ENCODE peak calls at places on chromosomes 7 and 10, in six cellular contexts. N is A549, J is IMR-90, K is HepG2, W is SK-N-SH, V is K562. L is an unnamed sample.

GRCh38 chr7:106369349-106369748 is 84.6 kb upstream of the NAMPT start:
- DNase-seq in N (no peak), J (peak; percentile 72), K (no peak), W (no peak), V (no peak), L (no peak)

GRCh38 chr10:74651565-74651964 is 174.8 kb upstream of the KAT6B start:
- DNase-seq in N (no peak), J (no peak), K (no peak), W (no peak), V (no peak), L (no peak)

GRCh38 chr10:77613476-77614130 is 24.0 kb downstream of the KCNMA1 start:
- DNase-seq in N (no peak), J (no peak), K (no peak), W (peak; percentile 21), V (no peak), L (no peak)

GRCh38 chr10:131660427-131660826 is 240.4 kb upstream of the PPP2R2D start:
- DNase-seq in N (no peak), J (no peak), K (no peak), W (no peak), V (no peak), L (no peak)

GRCh38 chr7:129530881-129531391 is 28.6 kb downstream of the SMKR1 start:
- DNase-seq in N (peak; percentile 62), J (peak; percentile 80), K (peak; percentile 58), W (no peak), V (no peak), L (no peak)

GRCh38 chr7:55557666-55558188 is 14.6 kb downstream of the VOPP1 start:
- DNase-seq in N (no peak), J (no peak), K (no peak), W (no peak), V (peak; percentile 63), L (peak; percentile 85)

GRCh38 chr10:103479135-103479534 is at the start of gene CALHM3:
- DNase-seq in N (peak; percentile 42), J (no peak), K (no peak), W (no peak), V (peak; percentile 16), L (no peak)

GRCh38 chr10:58976254-58976653 is 200.2 kb upstream of the PHYHIPL start:
- DNase-seq in N (no peak), J (no peak), K (no peak), W (no peak), V (no peak), L (no peak)

GRCh38 chr10:82922046-82922445 is 1047.1 kb downstream of the NRG3 start:
- DNase-seq in N (no peak), J (no peak), K (no peak), W (no peak), V (no peak), L (no peak)

GRCh38 chr10:80506189-80506575 is 31.5 kb upstream of the SH2D4B start:
- DNase-seq in N (peak; percentile 93), J (peak; percentile 75), K (peak; percentile 87), W (no peak), V (no peak), L (no peak)

GRCh38 chr7:146366938-146367337 is 250.3 kb downstream of the CNTNAP2 start:
- DNase-seq in N (no peak), J (no peak), K (no peak), W (no peak), V (no peak), L (no peak)

GRCh38 chr10:124743188-124744046 is 761 bp downstream of the FAM53B start:
- DNase-seq in N (peak; percentile 27), J (no peak), K (no peak), W (peak; percentile 74), V (peak; percentile 46), L (no peak)

GRCh38 chr10:117424171-117424570 is 48.9 kb upstream of the PDZD8 start:
- DNase-seq in N (no peak), J (no peak), K (no peak), W (no peak), V (no peak), L (no peak)

GRCh38 chr10:49311562-49312236 is 12.7 kb downstream of the C10orf71 start:
- DNase-seq in N (no peak), J (no peak), K (no peak), W (no peak), V (no peak), L (no peak)

GRCh38 chr7:52502281-52502680 is 533.2 kb upstream of the POM121L12 start:
- DNase-seq in N (no peak), J (no peak), K (no peak), W (no peak), V (no peak), L (no peak)

GRCh38 chr10:30284860-30285594 is 64.1 kb downstream of the MTPAP start:
- DNase-seq in N (no peak), J (no peak), K (no peak), W (peak; percentile 7), V (no peak), L (peak; percentile 42)

GRCh38 chr10:17217661-17218306 is 10.3 kb upstream of the VIM start:
- DNase-seq in N (no peak), J (peak; percentile 89), K (no peak), W (no peak), V (no peak), L (no peak)

GRCh38 chr7:85184599-85185354 is 2.1 kb downstream of the SEMA3D start:
- DNase-seq in N (no peak), J (peak; percentile 37), K (no peak), W (peak; percentile 59), V (no peak), L (no peak)

GRCh38 chr10:78656397-78656796 is 412.4 kb upstream of the ZMIZ1 start:
- DNase-seq in N (no peak), J (no peak), K (no peak), W (peak; percentile 41), V (no peak), L (no peak)

GRCh38 chr7:115491744-115492380 is 538.7 kb downstream of the TFEC start:
- DNase-seq in N (no peak), J (no peak), K (no peak), W (no peak), V (no peak), L (no peak)

GRCh38 chr10:30379983-30380382 is 30.9 kb upstream of the MTPAP start:
- DNase-seq in N (no peak), J (no peak), K (no peak), W (no peak), V (no peak), L (no peak)

GRCh38 chr7:2665359-2665791 is 22.6 kb upstream of the AMZ1 start:
- DNase-seq in N (no peak), J (no peak), K (no peak), W (no peak), V (no peak), L (no peak)

GRCh38 chr7:151897951-151898686 is 21.2 kb upstream of the PRKAG2 start:
- DNase-seq in N (no peak), J (no peak), K (no peak), W (no peak), V (no peak), L (no peak)

GRCh38 chr10:133474027-133474426 is 20.3 kb downstream of the SCART1 start:
- DNase-seq in N (no peak), J (no peak), K (no peak), W (no peak), V (no peak), L (no peak)

GRCh38 chr10:125762692-125763648 is 12.7 kb downstream of the MMP21 start:
- DNase-seq in N (no peak), J (no peak), K (no peak), W (no peak), V (no peak), L (no peak)
- TF ChIP-seq SMC3 in N (no peak), J (no peak), K (no peak), W (no peak), V (no peak), L (no peak)

DNA sequence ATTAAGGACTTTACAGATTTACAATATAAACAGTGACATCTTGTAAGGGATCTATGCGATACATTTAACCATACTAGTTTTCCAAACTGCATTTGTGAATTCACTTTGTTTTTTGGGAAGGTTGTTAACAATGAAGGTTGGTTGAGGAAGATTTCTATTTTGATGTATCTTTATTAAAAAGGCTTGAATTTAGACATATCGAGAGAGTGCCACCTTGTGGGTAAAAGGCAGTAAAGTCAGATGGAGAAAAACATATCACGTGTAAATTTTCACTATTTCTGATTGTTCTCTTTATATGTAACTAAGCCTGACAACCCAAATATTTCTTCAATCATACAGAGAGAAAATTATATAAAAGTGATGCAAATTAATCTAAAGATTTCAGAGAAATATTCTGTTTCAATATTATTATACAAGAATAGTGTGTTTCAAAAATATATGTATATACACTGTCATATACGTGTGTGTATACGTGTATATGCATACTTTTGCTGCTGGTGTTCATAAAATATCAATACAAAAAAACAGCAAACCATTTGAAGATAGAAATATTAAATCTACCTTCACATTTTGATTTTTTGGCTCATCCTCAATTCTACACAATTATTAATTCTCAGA is 988.6 kb downstream of the SORCS1 start:
- DNase-seq in N (peak; percentile 12), J (no peak), K (no peak), W (no peak), V (no peak), L (no peak)
- TF ChIP-seq SMC3 in N (no peak), J (peak; percentile 15), K (no peak), W (peak; percentile 45), V (no peak), L (peak; percentile 47)

GRCh38 chr7:155256081-155256760 is 41.5 kb upstream of the INSIG1 start:
- DNase-seq in N (no peak), J (no peak), K (no peak), W (peak; percentile 86), V (no peak), L (no peak)

GRCh38 chr7:155259791-155260497 is 37.7 kb upstream of the INSIG1 start:
- DNase-seq in N (no peak), J (no peak), K (no peak), W (no peak), V (no peak), L (no peak)

GRCh38 chr7:155257482-155258232 is 40.0 kb upstream of the INSIG1 start:
- DNase-seq in N (no peak), J (no peak), K (no peak), W (peak; percentile 86), V (no peak), L (no peak)

GRCh38 chr7:155256761-155257481 is 40.8 kb upstream of the INSIG1 start:
- DNase-seq in N (no peak), J (no peak), K (no peak), W (peak; percentile 89), V (no peak), L (no peak)

GRCh38 chr7:155258233-155258575 is 39.5 kb upstream of the INSIG1 start:
- DNase-seq in N (peak; percentile 16), J (peak; percentile 79), K (no peak), W (no peak), V (no peak), L (no peak)
- TF ChIP-seq SMC3 in N (no peak), J (no peak), K (no peak), W (no peak), V (no peak), L (no peak)

DNA sequence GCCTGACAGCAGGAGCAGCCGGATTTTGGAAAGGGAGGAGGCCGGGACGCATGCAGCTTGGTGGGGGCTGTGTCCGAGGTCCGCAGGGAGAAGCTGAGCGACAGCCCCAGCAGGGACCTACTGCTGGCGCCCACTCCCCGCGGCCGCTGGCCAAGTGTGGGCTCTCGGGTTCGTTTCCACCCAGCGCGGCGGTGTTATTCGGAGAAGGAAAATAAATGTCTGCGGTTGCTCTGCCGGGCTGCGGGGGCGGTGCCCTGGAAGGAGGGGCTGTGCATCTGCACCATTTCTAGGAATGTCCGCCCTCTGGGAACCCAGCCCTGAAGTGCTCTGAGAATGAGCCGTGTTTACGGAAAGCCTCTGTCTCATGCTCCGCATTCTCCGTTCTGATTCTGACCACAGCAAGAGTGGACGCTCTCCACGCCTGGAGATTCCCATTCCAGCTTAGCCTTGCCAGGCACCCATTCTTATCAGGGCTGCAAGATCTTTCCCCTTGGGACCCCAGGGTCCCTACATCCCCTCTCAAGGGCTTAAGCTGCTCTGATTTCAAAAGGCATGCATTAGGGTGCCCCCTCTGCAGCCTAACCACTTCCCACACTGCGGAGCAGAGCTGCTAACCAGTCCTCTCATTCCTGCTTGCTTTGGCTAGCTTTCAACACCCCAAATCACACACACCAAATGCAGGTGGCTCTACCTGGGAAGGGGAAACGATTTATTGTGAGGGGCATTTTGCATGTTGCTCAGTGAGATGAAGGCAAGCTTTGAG is 256.6 kb upstream of the GLI3 start:
- DNase-seq in N (peak; percentile 17), J (peak; percentile 76), K (no peak), W (peak; percentile 20), V (peak; percentile 45), L (no peak)
- TF ChIP-seq SMC3 in N (no peak), J (no peak), K (no peak), W (no peak), V (no peak), L (no peak)

L was measured in GM12878.